ENCODE peak calls at places on chromosomes 5 and 9, in eight cellular contexts. U is KBM-7; F is NCI-H774; O is hypothalamus; I is T-helper 22 cell; D is hepatocyte; Y is iris pigment epithelial cell; Q is activated naive CD8-positive, alpha-beta T cell treated with anti-CD3 and anti-CD28 coated beads, Interleukin-2, amount 50 U/mL, for 16 hours. Z is an unnamed sample.

GRCh38 chr5:147560982-147561381 is 51.1 kb upstream of the DPYSL3 start:
- DNase-seq in F (no peak), Y (no peak), Q (no peak), D (no peak), U (no peak), O (no peak), I (no peak), Z (no peak)

GRCh38 chr9:38393128-38393809 is 767 bp downstream of the ALDH1B1 start:
- DNase-seq in O (no peak), D (no peak), I (no peak), Q (no peak), F (no peak), U (peak), Y (no peak), Z (no peak)

GRCh38 chr5:71537681-71538080 is 49.5 kb upstream of the MCCC2 start:
- DNase-seq in U (peak), O (no peak), F (no peak), D (no peak), I (no peak), Q (no peak), Y (peak), Z (no peak)

GRCh38 chr5:137575847-137576246 is 76.7 kb upstream of the SPOCK1 start:
- DNase-seq in O (no peak), Q (no peak), U (peak), Y (no peak), D (no peak), F (no peak), I (no peak), Z (no peak)

GRCh38 chr5:86968311-86968753 is 299.4 kb upstream of the RASA1 start:
- DNase-seq in Y (peak), Q (no peak), F (peak), U (peak), I (no peak), O (no peak), D (peak), Z (no peak)

GRCh38 chr9:98687911-98688310 is 20.8 kb downstream of the GABBR2 start:
- DNase-seq in F (no peak), O (no peak), U (no peak), I (no peak), Q (no peak), D (no peak), Y (no peak), Z (no peak)

GRCh38 chr5:134647750-134648424 is 698 bp upstream of the SEC24A start:
- DNase-seq in U (no peak), O (no peak), Y (peak), Q (no peak), F (no peak), D (peak), I (peak), Z (no peak)

GRCh38 chr9:89759563-89759962 is 154.8 kb downstream of the GADD45G start:
- DNase-seq in U (no peak), F (peak), Q (no peak), O (no peak), D (no peak), I (no peak), Y (no peak), Z (no peak)

GRCh38 chr9:14278291-14278721 is 35.6 kb downstream of the NFIB start:
- DNase-seq in U (no peak), F (no peak), D (no peak), O (no peak), Y (peak), Q (no peak), I (no peak), Z (no peak)

GRCh38 chr9:98168952-98169488 is 23.4 kb downstream of the CORO2A start:
- DNase-seq in F (no peak), O (no peak), D (peak), Y (peak), I (peak), U (peak), Q (no peak), Z (peak)

GRCh38 chr9:116899337-116900006 is 212.4 kb downstream of the TRIM32 start:
- DNase-seq in O (no peak), Y (peak), Q (no peak), I (no peak), F (no peak), D (no peak), U (no peak), Z (no peak)

GRCh38 chr5:144028058-144028457 is 142.4 kb downstream of the YIPF5 start:
- DNase-seq in Y (peak), O (no peak), U (no peak), I (no peak), Q (no peak), D (peak), F (peak), Z (no peak)

GRCh38 chr5:173671121-173671949 is 54.9 kb upstream of the BOD1 start:
- DNase-seq in F (no peak), O (peak), Y (peak), I (no peak), U (no peak), Q (no peak), D (peak), Z (peak)

GRCh38 chr5:76679231-76679630 is 36.7 kb upstream of the F2R start:
- DNase-seq in Y (peak), F (no peak), D (no peak), I (no peak), O (no peak), Q (no peak), U (no peak), Z (no peak)

GRCh38 chr9:134297082-134297415 is 29.2 kb upstream of the RXRA start:
- DNase-seq in Q (no peak), O (no peak), I (no peak), F (no peak), D (no peak), U (no peak), Y (no peak), Z (no peak)

GRCh38 chr9:23581936-23582335 is 244.1 kb downstream of the ELAVL2 start:
- DNase-seq in Y (no peak), I (no peak), Q (no peak), F (no peak), D (peak), U (no peak), O (no peak), Z (no peak)